ENCODE peak calls at places on chromosomes 1 and 21, in four cellular contexts. Q is vagina, M is HCT116, C is breast epithelium. L is an unnamed sample. For H3K36me3 and H3K9me3, the result is how much of the 10 kb centered on the place peaks cover.

GRCh38 chr1:228515200-228515834 is 28.1 kb downstream of the RNF187 start:
- DNase-seq in Q (no peak), M (peak), C (no peak), L (no peak)

GRCh38 chr1:93749894-93750301 is 68.3 kb upstream of the BCAR3 start:
- DNase-seq in Q (no peak), M (peak), C (no peak), L (no peak)

GRCh38 chr21:46556802-46557201 is 48.1 kb downstream of the S100B start:
- DNase-seq in Q (no peak), M (no peak), C (no peak), L (no peak)

GRCh38 chr1:209353097-209353496 is 230.4 kb upstream of the CAMK1G start:
- DNase-seq in Q (no peak), M (no peak), C (no peak), L (no peak)

GRCh38 chr1:34612091-34612631 is 142.7 kb upstream of the GJB5 start:
- DNase-seq in Q (no peak), M (no peak), C (no peak), L (no peak)

GRCh38 chr21:26798856-26799751 is 46.1 kb downstream of the ADAMTS1 start:
- DNase-seq in Q (no peak), M (no peak), C (no peak), L (no peak)

GRCh38 chr1:167467126-167467725 is 51.1 kb downstream of the CD247 start:
- DNase-seq in Q (no peak), M (no peak), C (peak), L (no peak)

GRCh38 chr1:48018799-48019198 is 21.6 kb upstream of the TRABD2B start:
- DNase-seq in Q (no peak), M (no peak), C (no peak), L (no peak)

GRCh38 chr1:233520510-233521191 is 93.3 kb upstream of the KCNK1 start:
- DNase-seq in Q (no peak), M (peak), C (no peak), L (no peak)

GRCh38 chr21:41746744-41747006 is 20.2 kb downstream of the RIPK4 start:
- DNase-seq in Q (no peak), M (no peak), C (no peak), L (no peak)

GRCh38 chr1:36126797-36127500 is 1.9 kb upstream of the COL8A2 start:
- DNase-seq in Q (no peak), M (no peak), C (no peak), L (no peak)

GRCh38 chr1:70528591-70529333 is 117.7 kb downstream of the CTH start:
- DNase-seq in Q (no peak), M (peak), C (no peak), L (no peak)

GRCh38 chr1:30722175-30722537 is 1.2 kb downstream of the MATN1 start:
- DNase-seq in Q (no peak), M (no peak), C (no peak), L (no peak)

GRCh38 chr1:79369091-79369490 is 362.6 kb upstream of the ADGRL4 start:
- DNase-seq in Q (no peak), M (no peak), C (no peak), L (no peak)

GRCh38 chr1:167548059-167548932 is 5.3 kb downstream of the CREG1 start:
- DNase-seq in Q (no peak), M (no peak), C (no peak), L (no peak)

GRCh38 chr21:28252923-28253322 is 739.8 kb downstream of the LTN1 start:
- DNase-seq in Q (no peak), M (no peak), C (no peak), L (no peak)

GRCh38 chr1:115144176-115144575 is 54.9 kb upstream of the TSPAN2 start:
- DNase-seq in Q (no peak), M (no peak), C (no peak), L (no peak)

GRCh38 chr1:174158767-174159252 is 510 bp upstream of the RABGAP1L start:
- DNase-seq in Q (no peak), M (no peak), C (no peak), L (no peak)

GRCh38 chr1:214581785-214582184 is 21.2 kb upstream of the CENPF start:
- DNase-seq in Q (no peak), M (peak), C (no peak), L (no peak)

GRCh38 chr1:173294853-173295252 is 87.7 kb upstream of the TNFSF4 start:
- DNase-seq in Q (no peak), M (no peak), C (no peak), L (no peak)

GRCh38 chr1:93172778-93173177 is 7.4 kb downstream of the TMED5 start:
- DNase-seq in Q (no peak), M (no peak), C (no peak), L (no peak)

GRCh38 chr1:226268421-226269124 is 40.4 kb downstream of the LIN9 start:
- DNase-seq in Q (no peak), M (no peak), C (no peak), L (no peak)

GRCh38 chr1:115714572-115715141 is 53.9 kb downstream of the CASQ2 start:
- DNase-seq in Q (no peak), M (no peak), C (peak), L (no peak)

GRCh38 chr1:200891774-200892157 is 2.9 kb upstream of the INAVA start:
- DNase-seq in Q (no peak), M (no peak), C (no peak), L (no peak)

GRCh38 chr1:65059930-65060538 is 88.0 kb upstream of the AK4 start:
- DNase-seq in Q (no peak), M (peak), C (no peak), L (no peak)

GRCh38 chr1:81484284-81484683 is 316.4 kb upstream of the ADGRL2 start:
- DNase-seq in Q (no peak), M (no peak), C (no peak), L (no peak)

GRCh38 chr21:37792046-37792445 is 124.2 kb downstream of the KCNJ6 start:
- DNase-seq in Q (no peak), M (no peak), C (no peak), L (no peak)

GRCh38 chr1:40341509-40342380 is 24.7 kb upstream of the COL9A2 start:
- DNase-seq in Q (no peak), M (no peak), C (no peak), L (no peak)

GRCh38 chr1:8629241-8630091 is 188.0 kb downstream of the RERE start:
- DNase-seq in Q (no peak), M (no peak), C (no peak), L (no peak)

GRCh38 chr1:1869459-1869858 is 21.4 kb downstream of the GNB1 start:
- DNase-seq in Q (no peak), M (no peak), C (no peak), L (no peak)

GRCh38 chr1:36089393-36090121 is 865 bp downstream of the ADPRS start:
- DNase-seq in Q (no peak), M (no peak), C (no peak), L (no peak)

GRCh38 chr1:161398900-161399256 is 31.2 kb upstream of the CFAP126 start:
- DNase-seq in Q (no peak), M (no peak), C (no peak), L (no peak)

GRCh38 chr1:32872189-32872898 is 1.6 kb upstream of the FNDC5 start:
- DNase-seq in Q (no peak), M (no peak), C (no peak), L (peak)

GRCh38 chr1:53286950-53287349 is 40.9 kb downstream of the LRP8 start:
- DNase-seq in Q (no peak), M (no peak), C (no peak), L (no peak)
- H3K36me3 ChIP-seq in Q (under half), M (under half), C (under half), L (under half)

GRCh38 chr1:20475002-20475401 is 11.0 kb downstream of the CAMK2N1 start:
- DNase-seq in Q (no peak), M (no peak), C (no peak), L (no peak)
- TF ChIP-seq POLR2AphosphoS5 in Q (no peak), M (no peak), C (no peak), L (no peak)

GRCh38 chr1:2957329-2957728 is 63.9 kb upstream of the ACTRT2 start:
- DNase-seq in Q (no peak), M (no peak), C (no peak), L (no peak)
- H3K9me3 ChIP-seq in Q (under half), M (under half), C (half or more), L (under half)

GRCh38 chr1:27418326-27418761 is 25.9 kb downstream of the GPR3 start:
- DNase-seq in Q (no peak), M (no peak), C (peak), L (peak)
- H3K36me3 ChIP-seq in Q (under half), M (under half), C (under half), L (under half)

DNA sequence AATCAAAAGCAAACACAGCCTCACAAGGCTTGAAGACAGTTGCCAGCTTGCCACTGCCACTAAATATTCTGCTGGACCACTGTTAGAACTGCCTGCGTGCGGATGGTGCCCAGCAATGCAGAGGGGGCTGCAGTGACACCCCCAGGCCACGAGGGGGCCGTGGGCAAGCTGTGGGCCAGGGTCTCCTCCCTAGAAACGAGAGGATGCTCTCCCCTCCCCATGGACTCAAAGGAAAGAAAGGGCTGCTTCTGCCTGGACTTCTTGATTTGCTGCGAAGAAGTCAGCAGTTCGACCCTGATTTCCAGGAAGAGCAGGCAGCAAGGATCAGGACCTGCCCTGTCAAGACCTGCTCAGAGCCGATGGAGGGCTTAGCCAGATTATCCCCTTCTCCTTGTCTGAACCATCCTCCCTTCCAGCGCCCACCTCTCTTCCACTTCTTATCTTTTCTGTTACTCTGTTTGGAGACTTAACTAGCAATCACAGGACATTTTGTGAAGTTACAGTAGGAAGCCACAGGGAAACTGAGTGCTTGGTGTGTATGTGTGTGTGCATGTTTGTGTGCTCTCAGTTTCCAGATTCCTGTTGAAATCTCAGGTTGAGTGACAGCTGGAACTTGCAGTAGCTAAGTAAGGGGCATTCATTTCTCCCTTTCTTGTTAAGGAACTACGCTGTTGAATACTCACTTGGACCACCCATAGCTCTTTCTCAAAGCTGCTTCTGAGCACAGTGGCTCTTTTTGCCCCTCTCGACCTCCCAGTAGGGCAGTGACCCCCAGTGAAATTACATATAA is 2.7 kb downstream of the MAN1C1 start:
- DNase-seq in Q (no peak), M (no peak), C (no peak), L (no peak)
- TF ChIP-seq POLR2AphosphoS5 in Q (peak), M (no peak), C (no peak), L (no peak)

DNA sequence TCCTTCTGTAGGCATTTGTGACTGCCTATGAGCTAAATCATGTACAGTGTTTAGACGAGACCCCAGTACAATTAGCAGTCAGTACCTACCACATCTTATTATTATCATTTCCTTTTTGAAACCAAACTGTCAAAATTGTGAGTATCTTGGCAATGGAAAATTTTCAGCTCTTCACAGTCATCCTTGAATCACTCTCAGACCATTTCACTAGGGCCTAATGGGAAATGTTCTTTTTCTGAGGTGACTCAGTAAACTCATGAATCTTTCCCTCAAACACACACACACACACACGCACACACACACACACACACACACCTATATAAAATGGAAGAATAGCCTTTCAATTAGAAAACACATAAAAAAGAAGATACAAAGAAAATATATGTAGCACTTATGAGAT is 46.0 kb upstream of the TMPRSS15 start:
- DNase-seq in Q (no peak), M (no peak), C (no peak), L (no peak)
- H3K9me3 ChIP-seq in Q (under half), M (under half), C (under half), L (under half)